ENCODE peak calls at places on chromosome 9, in four cellular contexts. Z is effector CD4-positive, alpha-beta T cell; X is head of caudate nucleus; C is GM12891. O is an unnamed sample.

GRCh38 chr9:121776739-121777637 is 125.6 kb downstream of the DAB2IP start:
- DNase-seq in Z (no peak), C (no peak), X (no peak), O (no peak)

GRCh38 chr9:14321517-14322125 is 7.7 kb upstream of the NFIB start:
- DNase-seq in C (no peak), X (no peak), Z (no peak), O (no peak)

GRCh38 chr9:34457266-34458012 is 931 bp downstream of the FAM219A start:
- DNase-seq in X (peak; percentile 78), Z (peak; percentile 6), C (no peak), O (no peak)

GRCh38 chr9:133155156-133155555 is 8.6 kb downstream of the GBGT1 start:
- DNase-seq in Z (no peak), C (no peak), X (peak; percentile 2), O (no peak)

GRCh38 chr9:106860731-106861584 is 2.0 kb upstream of the ZNF462 start:
- DNase-seq in Z (no peak), X (peak; percentile 17), C (no peak), O (no peak)

GRCh38 chr9:87063883-87064282 is 116.6 kb upstream of the GAS1 start:
- DNase-seq in X (no peak), C (no peak), Z (no peak), O (no peak)

GRCh38 chr9:15253786-15254185 is 53.2 kb downstream of the TTC39B start:
- DNase-seq in X (no peak), C (no peak), Z (no peak), O (no peak)

GRCh38 chr9:125744616-125745387 is 2.4 kb upstream of the PBX3 start:
- DNase-seq in X (no peak), C (no peak), Z (no peak), O (no peak)

GRCh38 chr9:36966371-36967097 is 67.5 kb downstream of the PAX5 start:
- DNase-seq in C (no peak), X (no peak), Z (no peak), O (no peak)

GRCh38 chr9:8863886-8864881 is 1064.6 kb upstream of the DMAC1 start:
- DNase-seq in Z (no peak), C (no peak), X (no peak), O (no peak)

GRCh38 chr9:119544492-119544891 is 175.3 kb upstream of the BRINP1 start:
- DNase-seq in C (no peak), Z (no peak), X (no peak), O (no peak)

GRCh38 chr9:90003046-90003355 is 398.2 kb downstream of the GADD45G start:
- DNase-seq in Z (no peak), X (peak; percentile 60), C (no peak), O (no peak)

GRCh38 chr9:87270241-87271234 is 227.1 kb upstream of the DAPK1 start:
- DNase-seq in Z (no peak), X (no peak), C (no peak), O (no peak)

GRCh38 chr9:135106551-135107270 is 19.2 kb downstream of the OLFM1 start:
- DNase-seq in X (no peak), C (no peak), Z (no peak), O (no peak)

GRCh38 chr9:101325053-101325452 is 59.8 kb downstream of the BAAT start:
- DNase-seq in Z (no peak), X (no peak), C (no peak), O (no peak)

GRCh38 chr9:126925876-126926275 is 11.3 kb downstream of the RALGPS1 start:
- DNase-seq in X (no peak), C (no peak), Z (no peak), O (no peak)

GRCh38 chr9:85040806-85041575 is 371.5 kb downstream of the NTRK2 start:
- DNase-seq in C (no peak), X (peak; percentile 86), Z (no peak), O (no peak)

GRCh38 chr9:136530472-136531089 is 15.3 kb downstream of the NOTCH1 start:
- DNase-seq in X (no peak), Z (no peak), C (no peak), O (no peak)

GRCh38 chr9:87878930-87879603 is 3.6 kb upstream of the SPATA31E1 start:
- DNase-seq in C (no peak), Z (no peak), X (no peak), O (no peak)

GRCh38 chr9:29211681-29212589 is 1638.7 kb upstream of the C9orf72 start:
- DNase-seq in X (peak; percentile 67), C (peak; percentile 62), Z (no peak), O (no peak)

GRCh38 chr9:125960631-125961030 is 213.5 kb downstream of the PBX3 start:
- DNase-seq in X (no peak), C (no peak), Z (no peak), O (no peak)

O was measured in effector memory CD4-positive, alpha-beta T cell.